ENCODE peak calls at places on chromosomes 2 and 18, in seven cellular contexts. W, C, K, F, B, Q and H are unnamed samples.

GRCh38 chr2:216633616-216634316 is 546 bp downstream of the IGFBP2 start:
- DNase-seq in W (peak), C (peak), K (peak), F (no peak), B (no peak), Q (no peak), H (peak)

GRCh38 chr18:63788447-63789096 is 13.4 kb downstream of the SERPINB7 start:
- DNase-seq in W (no peak), C (no peak), K (no peak), F (no peak), B (no peak), Q (no peak), H (no peak)

GRCh38 chr2:147165682-147166081 is 679.1 kb upstream of the ACVR2A start:
- DNase-seq in W (no peak), C (no peak), K (no peak), F (no peak), B (no peak), Q (no peak), H (no peak)

GRCh38 chr2:168948621-168949212 is 47.6 kb downstream of the G6PC2 start:
- DNase-seq in W (no peak), C (peak), K (no peak), F (no peak), B (no peak), Q (no peak), H (no peak)

GRCh38 chr2:199395311-199395710 is 62.4 kb downstream of the SATB2 start:
- DNase-seq in W (no peak), C (no peak), K (no peak), F (no peak), B (no peak), Q (no peak), H (no peak)

GRCh38 chr2:240430595-240430994 is 4.9 kb upstream of the GPC1 start:
- DNase-seq in W (no peak), C (no peak), K (peak), F (no peak), B (no peak), Q (no peak), H (no peak)

GRCh38 chr2:675982-676646 is 1.1 kb downstream of the TMEM18 start:
- DNase-seq in W (no peak), C (peak), K (no peak), F (peak), B (peak), Q (no peak), H (peak)

GRCh38 chr18:60413944-60414547 is 41.5 kb upstream of the MC4R start:
- DNase-seq in W (no peak), C (peak), K (no peak), F (no peak), B (no peak), Q (no peak), H (peak)

GRCh38 chr2:208015475-208015874 is 9.9 kb downstream of the PLEKHM3 start:
- DNase-seq in W (peak), C (peak), K (no peak), F (no peak), B (no peak), Q (no peak), H (peak)

GRCh38 chr2:221289846-221290245 is 282.3 kb downstream of the EPHA4 start:
- DNase-seq in W (no peak), C (peak), K (no peak), F (no peak), B (no peak), Q (no peak), H (no peak)

GRCh38 chr18:62602706-62603105 is 79.9 kb downstream of the ZCCHC2 start:
- DNase-seq in W (no peak), C (no peak), K (no peak), F (no peak), B (no peak), Q (no peak), H (no peak)

GRCh38 chr18:2883137-2883671 is 36.4 kb downstream of the EMILIN2 start:
- DNase-seq in W (no peak), C (no peak), K (no peak), F (no peak), B (no peak), Q (no peak), H (no peak)

GRCh38 chr2:112834379-112835014 is 2.1 kb downstream of the IL1B start:
- DNase-seq in W (no peak), C (no peak), K (no peak), F (no peak), B (no peak), Q (no peak), H (no peak)

GRCh38 chr2:176653856-176654443 is 384.7 kb downstream of the MTX2 start:
- DNase-seq in W (peak), C (peak), K (peak), F (peak), B (peak), Q (peak), H (peak)

GRCh38 chr2:239937866-239938640 is 87.1 kb downstream of the NDUFA10 start:
- DNase-seq in W (no peak), C (no peak), K (no peak), F (no peak), B (no peak), Q (no peak), H (no peak)

GRCh38 chr2:21890041-21890440 is 766.3 kb downstream of the TDRD15 start:
- DNase-seq in W (no peak), C (no peak), K (no peak), F (no peak), B (no peak), Q (no peak), H (no peak)

GRCh38 chr2:168573128-168573903 is 117.2 kb downstream of the CERS6 start:
- DNase-seq in W (no peak), C (peak), K (no peak), F (no peak), B (no peak), Q (no peak), H (no peak)

GRCh38 chr2:204026294-204026693 is 89.7 kb downstream of the ICOS start:
- DNase-seq in W (no peak), C (no peak), K (no peak), F (no peak), B (no peak), Q (no peak), H (peak)

GRCh38 chr2:227472265-227473018 is 486 bp downstream of the AGFG1 start:
- DNase-seq in W (no peak), C (no peak), K (peak), F (peak), B (no peak), Q (no peak), H (peak)

GRCh38 chr2:167018590-167018989 is 130.3 kb downstream of the XIRP2 start:
- DNase-seq in W (no peak), C (no peak), K (no peak), F (no peak), B (no peak), Q (no peak), H (no peak)

GRCh38 chr18:65091737-65092329 is 659.0 kb upstream of the CDH7 start:
- DNase-seq in W (peak), C (peak), K (no peak), F (no peak), B (no peak), Q (no peak), H (peak)

GRCh38 chr2:139529045-139529444 is 748.9 kb upstream of the NXPH2 start:
- DNase-seq in W (no peak), C (peak), K (no peak), F (no peak), B (no peak), Q (peak), H (peak)

GRCh38 chr2:32745191-32745590 is 117.3 kb downstream of the TTC27 start:
- DNase-seq in W (no peak), C (no peak), K (no peak), F (no peak), B (no peak), Q (no peak), H (no peak)

GRCh38 chr2:12119841-12120240 is 373.4 kb downstream of the LPIN1 start:
- DNase-seq in W (no peak), C (no peak), K (no peak), F (no peak), B (no peak), Q (no peak), H (no peak)

GRCh38 chr2:20509301-20509765 is 62.5 kb downstream of the RHOB start:
- DNase-seq in W (no peak), C (no peak), K (no peak), F (no peak), B (no peak), Q (no peak), H (no peak)

GRCh38 chr2:101440127-101440738 is 34.7 kb downstream of the RFX8 start:
- DNase-seq in W (no peak), C (no peak), K (peak), F (no peak), B (no peak), Q (no peak), H (no peak)

GRCh38 chr2:160358051-160358450 is 135.6 kb downstream of the RBMS1 start:
- DNase-seq in W (no peak), C (no peak), K (no peak), F (no peak), B (no peak), Q (no peak), H (no peak)

GRCh38 chr2:156947261-156947660 is 310.2 kb upstream of the GALNT5 start:
- DNase-seq in W (no peak), C (no peak), K (no peak), F (no peak), B (no peak), Q (no peak), H (no peak)

GRCh38 chr2:10006248-10007147 is 36.9 kb upstream of the KLF11 start:
- DNase-seq in W (peak), C (peak), K (peak), F (no peak), B (no peak), Q (peak), H (no peak)

GRCh38 chr2:3870222-3870621 is 166.8 kb downstream of the DCDC2C start:
- DNase-seq in W (no peak), C (no peak), K (no peak), F (no peak), B (no peak), Q (no peak), H (no peak)

GRCh38 chr2:24785704-24786321 is 7.4 kb downstream of the PTRHD1 start:
- DNase-seq in W (peak), C (peak), K (no peak), F (no peak), B (no peak), Q (peak), H (no peak)

GRCh38 chr2:152097291-152098032 is 1.4 kb downstream of the CACNB4 start:
- DNase-seq in W (no peak), C (peak), K (no peak), F (no peak), B (no peak), Q (no peak), H (no peak)

GRCh38 chr2:233953106-233953801 is 36.1 kb downstream of the TRPM8 start:
- DNase-seq in W (peak), C (peak), K (no peak), F (no peak), B (no peak), Q (peak), H (peak)

GRCh38 chr2:118169359-118170005 is 81.2 kb downstream of the INSIG2 start:
- DNase-seq in W (no peak), C (no peak), K (peak), F (no peak), B (no peak), Q (no peak), H (no peak)